ENCODE peak calls at places on chromosomes 16 and 17, in six cellular contexts. E is germinal center; X is WTC11; B is activated T-cell treated with anti-CD3 and anti-CD28 coated beads, Interleukin-2, amount 50 U/mL, for 24 hours; F is NCI-H2171; A is left ventricle myocardium superior. Z is an unnamed sample.

GRCh38 chr17:75003070-75003956 is 9.2 kb upstream of the MRPL58 start:
- DNase-seq in F (no peak), A (no peak), E (no peak), B (no peak), X (peak), Z (no peak)

GRCh38 chr17:77675816-77676799 is 282.4 kb upstream of the TNRC6C start:
- DNase-seq in F (no peak), A (peak), E (no peak), X (no peak), B (no peak), Z (no peak)

GRCh38 chr17:32870027-32870670 is 6.8 kb downstream of the MYO1D start:
- DNase-seq in B (no peak), A (no peak), F (no peak), X (no peak), E (no peak), Z (no peak)

GRCh38 chr16:86924537-86924936 is 346.2 kb downstream of the FOXL1 start:
- DNase-seq in F (no peak), A (no peak), X (no peak), E (no peak), B (no peak), Z (no peak)

GRCh38 chr16:68490829-68491575 is 42.7 kb upstream of the SMPD3 start:
- DNase-seq in F (no peak), X (peak), B (no peak), E (peak), A (no peak), Z (no peak)

GRCh38 chr17:28917465-28917864 is 14.6 kb upstream of the DHRS13 start:
- DNase-seq in F (no peak), A (no peak), E (no peak), B (no peak), X (no peak), Z (no peak)

GRCh38 chr17:48374650-48375230 is 55.3 kb downstream of the SKAP1 start:
- DNase-seq in B (no peak), A (no peak), E (peak), F (no peak), X (peak), Z (no peak)

GRCh38 chr17:47802341-47803022 is 19.1 kb downstream of the OSBPL7 start:
- DNase-seq in F (peak), A (no peak), E (peak), B (peak), X (peak), Z (peak)

GRCh38 chr17:19447085-19447583 is 36.1 kb downstream of the RNF112 start:
- DNase-seq in X (peak), A (no peak), F (peak), E (peak), B (peak), Z (peak)

GRCh38 chr16:72008424-72009216 is at the start of gene DHODH:
- DNase-seq in X (peak), E (peak), B (peak), A (peak), F (peak), Z (peak)

GRCh38 chr16:69217433-69217832 is 30.5 kb downstream of the SNTB2 start:
- DNase-seq in A (no peak), F (no peak), X (no peak), E (no peak), B (no peak), Z (no peak)

GRCh38 chr17:32793841-32794240 is 83.1 kb downstream of the MYO1D start:
- DNase-seq in F (no peak), E (no peak), A (no peak), B (no peak), X (no peak), Z (no peak)

GRCh38 chr16:65312071-65312470 is 190.2 kb upstream of the CDH11 start:
- DNase-seq in A (no peak), E (no peak), X (no peak), B (no peak), F (no peak), Z (no peak)

GRCh38 chr16:48143816-48144215 is 12.0 kb downstream of the ABCC12 start:
- DNase-seq in B (no peak), F (no peak), A (no peak), X (no peak), E (no peak), Z (no peak)

GRCh38 chr16:5427571-5427970 is 330.0 kb upstream of the EEF2KMT start:
- DNase-seq in A (no peak), B (no peak), X (no peak), F (no peak), E (no peak), Z (no peak)

GRCh38 chr16:1152123-1152638 is 725 bp upstream of the CACNA1H start:
- DNase-seq in E (peak), F (no peak), B (peak), X (peak), A (peak), Z (no peak)

GRCh38 chr16:84811529-84811928 is 8.3 kb upstream of the CRISPLD2 start:
- DNase-seq in F (no peak), B (no peak), X (no peak), E (no peak), A (no peak), Z (no peak)

GRCh38 chr17:82031303-82031884 is at the start of gene RAC3:
- DNase-seq in A (no peak), B (peak), E (no peak), X (peak), F (peak), Z (no peak)

GRCh38 chr16:30691907-30692306 is 7.1 kb upstream of the SRCAP start:
- DNase-seq in A (no peak), F (no peak), E (no peak), X (no peak), B (no peak), Z (no peak)

GRCh38 chr17:2478446-2478845 is 33.2 kb downstream of the METTL16 start:
- DNase-seq in X (no peak), E (no peak), B (no peak), A (no peak), F (no peak), Z (no peak)

GRCh38 chr16:19696312-19696711 is 21.7 kb downstream of the KNOP1 start:
- DNase-seq in B (peak), A (peak), X (no peak), E (no peak), F (peak), Z (peak)

GRCh38 chr16:3501783-3502400 is 1.1 kb downstream of the CLUAP1 start:
- DNase-seq in F (no peak), A (no peak), B (peak), E (no peak), X (no peak), Z (peak)

GRCh38 chr17:61443475-61443882 is 8.7 kb upstream of the TBX4 start:
- DNase-seq in E (no peak), X (peak), F (no peak), A (no peak), B (no peak), Z (no peak)

GRCh38 chr16:56286819-56287218 is 95.5 kb downstream of the GNAO1 start:
- DNase-seq in B (no peak), E (no peak), F (no peak), X (no peak), A (no peak), Z (no peak)

GRCh38 chr17:73956595-73957465 is 246.6 kb upstream of the RPL38 start:
- DNase-seq in X (peak), F (no peak), B (peak), E (peak), A (peak), Z (peak)

GRCh38 chr16:55470533-55471371 is 8.2 kb upstream of the MMP2 start:
- DNase-seq in F (no peak), A (no peak), B (no peak), E (no peak), X (no peak), Z (peak)

GRCh38 chr17:16989953-16990860 is 18.3 kb upstream of the TNFRSF13B start:
- DNase-seq in X (no peak), A (no peak), E (no peak), B (no peak), F (no peak), Z (peak)

Z was measured in DMS 273 treated with DMSO at 0.1 percent for 48 hours.